ENCODE peak calls at places on chromosomes 2 and 18, in four cellular contexts. Z is testis, U is heart left ventricle, L is cardiac muscle cell. W is an unnamed sample.

GRCh38 chr2:197705143-197705911 is at the start of gene MARS2:
- DNase-seq in Z (peak; percentile 92), U (peak; percentile 95), L (peak; percentile 96), W (peak; percentile 98)

GRCh38 chr18:41265047-41265446 is 690.0 kb upstream of the PIK3C3 start:
- DNase-seq in L (no peak), U (no peak), Z (no peak), W (no peak)

GRCh38 chr18:2549462-2549861 is 21.8 kb downstream of the METTL4 start:
- DNase-seq in L (no peak), U (no peak), Z (no peak), W (no peak)

GRCh38 chr18:80070825-80071224 is 36.6 kb downstream of the RBFA start:
- DNase-seq in Z (no peak), U (no peak), L (no peak), W (no peak)

GRCh38 chr18:23422751-23423418 is 30.2 kb upstream of the RIOK3 start:
- DNase-seq in U (peak; percentile 45), L (no peak), Z (no peak), W (peak; percentile 70)

GRCh38 chr2:1690056-1690775 is 54.1 kb downstream of the PXDN start:
- DNase-seq in U (no peak), L (no peak), Z (no peak), W (no peak)

GRCh38 chr2:6352906-6353515 is 512.7 kb downstream of the CMPK2 start:
- DNase-seq in Z (peak; percentile 56), U (peak; percentile 54), L (peak; percentile 75), W (peak; percentile 56)

GRCh38 chr2:151217343-151217742 is 44.3 kb downstream of the RBM43 start:
- DNase-seq in L (no peak), Z (no peak), U (no peak), W (no peak)

GRCh38 chr2:145845207-145845894 is 1325.4 kb upstream of the ZEB2 start:
- DNase-seq in Z (no peak), L (no peak), U (no peak), W (no peak)

GRCh38 chr2:108184421-108184820 is 55.3 kb upstream of the SULT1C3 start:
- DNase-seq in U (no peak), Z (no peak), L (peak; percentile 41), W (no peak)

GRCh38 chr2:239162141-239162821 is 238.5 kb downstream of the HDAC4 start:
- DNase-seq in U (peak; percentile 11), Z (no peak), L (no peak), W (peak; percentile 30)

GRCh38 chr2:10042301-10043161 is 819 bp upstream of the KLF11 start:
- DNase-seq in U (peak; percentile 93), Z (peak; percentile 76), L (peak; percentile 85), W (peak; percentile 91)

GRCh38 chr2:67994716-67995115 is 68.1 kb downstream of the C1D start:
- DNase-seq in U (no peak), Z (no peak), L (no peak), W (no peak)

GRCh38 chr2:216849987-216850386 is 9.9 kb downstream of the TNP1 start:
- DNase-seq in L (no peak), U (peak; percentile 81), Z (peak; percentile 92), W (peak; percentile 83)

GRCh38 chr2:241163601-241164118 is 13.4 kb downstream of the PPP1R7 start:
- DNase-seq in Z (no peak), U (no peak), L (no peak), W (no peak)

GRCh38 chr2:73112026-73112912 is 479 bp downstream of the RAB11FIP5 start:
- DNase-seq in L (peak; percentile 67), U (no peak), Z (peak; percentile 35), W (peak; percentile 69)

GRCh38 chr2:10868465-10869314 is 43.0 kb upstream of the KCNF1 start:
- DNase-seq in Z (no peak), U (peak; percentile 67), L (no peak), W (peak; percentile 64)

GRCh38 chr2:196939381-196939780 is 12.9 kb upstream of the PGAP1 start:
- DNase-seq in L (no peak), Z (no peak), U (no peak), W (no peak)

GRCh38 chr2:235910067-235910466 is 258.1 kb downstream of the GBX2 start:
- DNase-seq in Z (no peak), U (no peak), L (no peak), W (no peak)

GRCh38 chr18:79380816-79381806 is 14.6 kb upstream of the NFATC1 start:
- DNase-seq in L (peak; percentile 67), U (peak; percentile 66), Z (peak; percentile 79), W (peak; percentile 86)

GRCh38 chr2:190136259-190136658 is 73.7 kb upstream of the MSTN start:
- DNase-seq in L (no peak), Z (no peak), U (no peak), W (no peak)

GRCh38 chr2:12534646-12535263 is 182.0 kb upstream of the TRIB2 start:
- DNase-seq in U (peak; percentile 34), Z (no peak), L (no peak), W (peak; percentile 18)

GRCh38 chr2:238459081-238459629 is 32.4 kb downstream of the ASB1 start:
- DNase-seq in U (peak; percentile 76), L (no peak), Z (peak; percentile 76), W (peak; percentile 86)

GRCh38 chr2:240297553-240298315 is 137.7 kb upstream of the GPC1 start:
- DNase-seq in Z (no peak), U (no peak), L (no peak), W (no peak)

GRCh38 chr2:27807476-27807875 is 36.0 kb downstream of the MRPL33 start:
- DNase-seq in U (no peak), Z (peak; percentile 57), L (peak; percentile 40), W (no peak)

GRCh38 chr18:13614701-13615288 is 111.6 kb downstream of the FAM210A start:
- DNase-seq in L (no peak), Z (no peak), U (peak; percentile 79), W (peak; percentile 79)
- H3K4me1 ChIP-seq in L (peaks cover 25% of the 10 kb centered on the region), Z (peaks cover 9% of the 10 kb centered on the region), U (peaks cover 40% of the 10 kb centered on the region), W (peaks cover 4% of the 10 kb centered on the region)

GRCh38 chr2:232521524-232521923 is 1.3 kb downstream of the PRSS56 start:
- DNase-seq in Z (no peak), U (no peak), L (no peak), W (no peak)

GRCh38 chr2:232524771-232525170 is 1.2 kb upstream of the CHRND start:
- DNase-seq in Z (no peak), L (no peak), U (no peak), W (peak; percentile 9)

GRCh38 chr2:232523682-232524597 is 2.0 kb upstream of the CHRND start:
- DNase-seq in L (peak; percentile 85), Z (peak; percentile 43), U (peak; percentile 40), W (peak; percentile 37)

GRCh38 chr2:232522014-232522854 is 2.0 kb downstream of the PRSS56 start:
- DNase-seq in Z (peak; percentile 74), L (peak; percentile 68), U (peak; percentile 39), W (peak; percentile 83)

DNA sequence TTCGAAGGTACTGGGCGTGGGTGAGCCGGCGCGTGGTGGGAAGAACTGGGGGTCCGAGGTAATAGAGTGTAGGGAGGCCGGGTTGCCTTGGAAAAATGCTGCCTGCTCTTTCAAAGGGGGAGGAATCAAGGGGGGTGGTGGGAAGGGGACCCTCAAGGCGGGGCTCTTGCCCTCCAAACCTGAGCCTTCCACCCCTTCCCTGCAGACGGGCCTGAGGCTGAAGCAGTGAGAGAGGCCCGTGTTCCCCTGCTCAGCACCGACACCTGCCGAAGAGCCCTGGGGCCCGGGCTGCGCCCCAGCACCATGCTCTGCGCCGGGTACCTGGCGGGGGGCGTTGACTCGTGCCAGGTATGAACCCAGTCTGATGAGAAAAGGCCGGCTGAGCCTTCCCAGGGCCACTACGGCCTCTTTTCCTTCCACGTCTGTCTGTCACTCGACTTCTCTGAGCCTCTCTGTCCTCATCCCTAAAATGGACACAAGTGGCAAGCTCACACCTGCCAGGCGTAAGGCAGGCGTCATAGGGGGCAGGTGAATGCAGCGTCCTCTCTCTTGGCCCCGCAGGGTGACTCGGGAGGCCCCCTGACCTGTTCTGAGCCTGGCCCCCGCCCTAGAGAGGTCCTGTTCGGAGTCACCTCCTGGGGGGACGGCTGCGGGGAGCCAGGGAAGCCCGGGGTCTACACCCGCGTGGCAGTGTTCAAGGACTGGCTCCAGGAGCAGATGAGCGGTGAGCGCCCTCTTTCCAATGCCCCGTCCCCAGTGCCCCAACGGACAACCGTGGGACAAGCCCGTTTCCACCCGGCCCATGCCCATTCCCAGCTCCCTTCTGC is 2.9 kb downstream of the PRSS56 start:
- DNase-seq in U (no peak), Z (no peak), L (no peak), W (peak; percentile 57)
- H3K27me3 ChIP-seq in U (peaks cover 41% of the 10 kb centered on the region), Z (no peaks in the 10 kb centered on the region), L (peaks cover 58% of the 10 kb centered on the region), W (no peaks in the 10 kb centered on the region)

DNA sequence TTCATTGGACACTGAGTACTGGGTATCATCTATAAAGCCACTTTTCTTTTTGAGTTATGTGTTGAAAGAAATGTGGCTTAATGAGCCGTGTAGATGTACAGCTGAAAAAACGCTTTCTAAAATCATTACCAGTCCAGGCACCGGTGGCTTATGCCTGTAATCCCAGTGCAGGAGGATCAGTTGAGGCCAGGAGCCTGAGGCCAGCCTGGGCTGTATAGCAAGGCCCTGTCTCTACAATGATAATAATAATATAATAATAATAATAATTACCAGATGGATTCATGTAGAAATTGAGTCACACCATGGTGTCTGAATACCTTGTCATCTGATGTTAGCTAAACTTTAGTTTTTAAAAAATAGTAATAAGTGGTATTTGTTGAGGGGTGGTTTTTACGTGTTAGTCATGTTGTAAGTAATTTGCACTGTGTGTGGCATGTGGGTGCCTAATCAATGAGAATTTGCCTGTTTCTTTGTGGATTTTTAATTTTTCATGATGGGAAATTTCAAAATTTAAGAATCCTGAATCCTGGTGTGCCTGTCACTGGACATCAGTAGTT is 30.1 kb downstream of the NCK2 start:
- DNase-seq in U (no peak), L (no peak), Z (no peak), W (no peak)
- H3K4me1 ChIP-seq in U (peaks cover 50% of the 10 kb centered on the region), L (no peaks in the 10 kb centered on the region), Z (peaks cover 57% of the 10 kb centered on the region), W (peaks cover 16% of the 10 kb centered on the region)

DNA sequence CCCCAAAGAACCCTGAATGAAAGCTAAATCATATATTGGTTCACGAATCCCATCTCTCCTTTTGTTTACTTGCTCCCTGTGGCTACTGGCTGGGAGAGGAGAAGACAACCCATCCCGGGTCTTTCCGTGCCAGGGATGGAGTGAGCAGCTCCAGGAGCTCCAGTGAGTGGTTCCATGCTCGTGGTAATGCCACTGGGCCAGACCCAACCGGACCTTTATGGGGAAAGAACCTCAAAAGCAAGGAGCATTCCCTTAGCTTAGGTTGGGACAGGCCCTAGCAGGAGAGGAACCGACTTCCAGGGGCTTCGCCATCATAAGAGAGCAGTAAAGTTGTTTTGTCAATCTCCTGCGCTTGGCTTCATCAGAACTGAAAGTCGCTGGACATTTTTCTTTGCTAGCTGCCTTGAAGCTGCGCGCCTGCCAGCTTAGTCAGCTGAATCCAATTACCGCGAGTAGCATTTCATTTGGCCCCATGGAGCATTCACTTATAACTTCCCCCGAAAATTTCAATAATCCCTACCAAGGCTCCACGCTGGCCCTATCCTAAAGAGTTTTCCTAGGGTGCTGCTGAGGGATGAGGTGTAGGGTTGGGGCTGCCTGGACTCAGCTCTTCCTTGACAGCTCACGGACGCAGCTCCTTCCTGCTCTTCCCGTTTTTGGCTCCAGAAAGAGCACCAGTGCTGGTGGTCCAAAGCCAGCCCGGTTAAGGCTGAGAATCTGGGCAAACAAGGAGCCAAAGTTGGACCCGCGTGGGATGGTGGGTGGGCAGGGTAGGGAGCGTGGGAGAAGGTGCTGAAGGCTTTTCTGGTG is 4.9 kb downstream of the HOXD3 start:
- DNase-seq in L (no peak), Z (no peak), U (no peak), W (no peak)
- H3K27me3 ChIP-seq in L (peaks cover 100% of the 10 kb centered on the region), Z (no peaks in the 10 kb centered on the region), U (peaks cover 95% of the 10 kb centered on the region), W (no peaks in the 10 kb centered on the region)

GRCh38 chr2:54579682-54580349 is 123.7 kb downstream of the SPTBN1 start:
- DNase-seq in L (no peak), U (no peak), Z (no peak), W (no peak)
- H3K4me1 ChIP-seq in L (no peaks in the 10 kb centered on the region), U (peaks cover 84% of the 10 kb centered on the region), Z (peaks cover 19% of the 10 kb centered on the region), W (peaks cover 31% of the 10 kb centered on the region)

GRCh38 chr2:25655316-25655715 is 18.1 kb downstream of the DTNB start:
- DNase-seq in Z (no peak), L (no peak), U (no peak), W (no peak)
- H3K27me3 ChIP-seq in Z (no peaks in the 10 kb centered on the region), L (no peaks in the 10 kb centered on the region), U (no peaks in the 10 kb centered on the region), W (no peaks in the 10 kb centered on the region)

W was measured in right cardiac atrium.